ENCODE peak calls at places on chromosomes 13 and 19, in seven cellular contexts. One of them, this sample, is unnamed.

GRCh38 chr13:113860579-113861432 is 3.1 kb downstream of the GAS6 start:
- DNase-seq in fibroblast of mammary gland: no peak
- DNase-seq in tibial artery: peak; percentile 70
- DNase-seq in AG09309: no peak
- DNase-seq in brain microvascular endothelial cell: no peak
- DNase-seq in choroid plexus epithelial cell: peak; percentile 39
- DNase-seq in pancreas: peak; percentile 58
- DNase-seq in this sample: no peak

GRCh38 chr19:5091576-5092215 is 122.8 kb downstream of the KDM4B start:
- DNase-seq in tibial artery: peak; percentile 79
- DNase-seq in fibroblast of mammary gland: peak; percentile 20
- DNase-seq in brain microvascular endothelial cell: no peak
- DNase-seq in pancreas: no peak
- DNase-seq in choroid plexus epithelial cell: peak; percentile 32
- DNase-seq in AG09309: no peak
- DNase-seq in this sample: no peak

GRCh38 chr13:113926301-113926761 is 47.5 kb downstream of the C13orf46 start:
- DNase-seq in tibial artery: peak; percentile 66
- DNase-seq in choroid plexus epithelial cell: peak; percentile 78
- DNase-seq in fibroblast of mammary gland: peak; percentile 95
- DNase-seq in pancreas: peak; percentile 22
- DNase-seq in AG09309: peak; percentile 78
- DNase-seq in brain microvascular endothelial cell: no peak
- DNase-seq in this sample: no peak

GRCh38 chr19:8512115-8512967 is 1.6 kb downstream of the ZNF414 start:
- DNase-seq in pancreas: peak; percentile 55
- DNase-seq in choroid plexus epithelial cell: peak; percentile 28
- DNase-seq in brain microvascular endothelial cell: no peak
- DNase-seq in tibial artery: no peak
- DNase-seq in AG09309: no peak
- DNase-seq in fibroblast of mammary gland: peak; percentile 31
- DNase-seq in this sample: no peak

GRCh38 chr19:15149704-15150103 is 42.5 kb downstream of the SYDE1 start:
- DNase-seq in tibial artery: no peak
- DNase-seq in choroid plexus epithelial cell: no peak
- DNase-seq in brain microvascular endothelial cell: no peak
- DNase-seq in pancreas: no peak
- DNase-seq in fibroblast of mammary gland: no peak
- DNase-seq in AG09309: no peak
- DNase-seq in this sample: no peak

GRCh38 chr13:100235311-100235901 is 146.5 kb downstream of the PCCA start:
- DNase-seq in AG09309: peak; percentile 31
- DNase-seq in brain microvascular endothelial cell: peak; percentile 69
- DNase-seq in pancreas: no peak
- DNase-seq in fibroblast of mammary gland: peak; percentile 79
- DNase-seq in tibial artery: no peak
- DNase-seq in choroid plexus epithelial cell: peak; percentile 80
- DNase-seq in this sample: peak; percentile 41

GRCh38 chr13:40983269-40983668 is 35.8 kb downstream of the ELF1 start:
- DNase-seq in AG09309: no peak
- DNase-seq in pancreas: no peak
- DNase-seq in tibial artery: no peak
- DNase-seq in fibroblast of mammary gland: peak; percentile 45
- DNase-seq in brain microvascular endothelial cell: no peak
- DNase-seq in choroid plexus epithelial cell: peak; percentile 15
- DNase-seq in this sample: no peak

GRCh38 chr13:68030152-68030809 is 800.1 kb upstream of the PCDH9 start:
- DNase-seq in fibroblast of mammary gland: no peak
- DNase-seq in choroid plexus epithelial cell: no peak
- DNase-seq in pancreas: no peak
- DNase-seq in tibial artery: no peak
- DNase-seq in AG09309: no peak
- DNase-seq in brain microvascular endothelial cell: no peak
- DNase-seq in this sample: no peak

GRCh38 chr19:19185853-19186728 is 5.9 kb downstream of the BORCS8 start:
- DNase-seq in tibial artery: no peak
- DNase-seq in pancreas: no peak
- DNase-seq in AG09309: no peak
- DNase-seq in choroid plexus epithelial cell: peak; percentile 67
- DNase-seq in fibroblast of mammary gland: peak; percentile 43
- DNase-seq in brain microvascular endothelial cell: no peak
- DNase-seq in this sample: no peak

GRCh38 chr19:35168261-35168660 is 13.7 kb downstream of the FXYD5 start:
- DNase-seq in pancreas: no peak
- DNase-seq in fibroblast of mammary gland: peak; percentile 23
- DNase-seq in brain microvascular endothelial cell: no peak
- DNase-seq in tibial artery: no peak
- DNase-seq in AG09309: no peak
- DNase-seq in choroid plexus epithelial cell: no peak
- DNase-seq in this sample: no peak

GRCh38 chr19:17572640-17573039 is 17.2 kb downstream of the COLGALT1 start:
- DNase-seq in AG09309: no peak
- DNase-seq in pancreas: no peak
- DNase-seq in brain microvascular endothelial cell: no peak
- DNase-seq in tibial artery: no peak
- DNase-seq in choroid plexus epithelial cell: no peak
- DNase-seq in fibroblast of mammary gland: no peak
- DNase-seq in this sample: no peak

GRCh38 chr19:1074512-1075283 is 7.7 kb downstream of the ARHGAP45 start:
- DNase-seq in pancreas: peak; percentile 86
- DNase-seq in tibial artery: peak; percentile 84
- DNase-seq in brain microvascular endothelial cell: no peak
- DNase-seq in AG09309: no peak
- DNase-seq in choroid plexus epithelial cell: no peak
- DNase-seq in fibroblast of mammary gland: no peak
- DNase-seq in this sample: peak; percentile 94

GRCh38 chr13:112756967-112757758 is 67.3 kb downstream of the ATP11A start:
- DNase-seq in brain microvascular endothelial cell: no peak
- DNase-seq in tibial artery: no peak
- DNase-seq in fibroblast of mammary gland: peak; percentile 45
- DNase-seq in AG09309: no peak
- DNase-seq in choroid plexus epithelial cell: no peak
- DNase-seq in pancreas: no peak
- DNase-seq in this sample: no peak

GRCh38 chr19:42422576-42423461 is 4.4 kb downstream of the LIPE start:
- DNase-seq in brain microvascular endothelial cell: no peak
- DNase-seq in AG09309: no peak
- DNase-seq in tibial artery: no peak
- DNase-seq in pancreas: peak; percentile 69
- DNase-seq in fibroblast of mammary gland: no peak
- DNase-seq in choroid plexus epithelial cell: peak; percentile 22
- DNase-seq in this sample: peak; percentile 62

GRCh38 chr19:919157-920050 is 2.3 kb downstream of the KISS1R start:
- DNase-seq in pancreas: no peak
- DNase-seq in fibroblast of mammary gland: no peak
- DNase-seq in brain microvascular endothelial cell: no peak
- DNase-seq in AG09309: no peak
- DNase-seq in tibial artery: no peak
- DNase-seq in choroid plexus epithelial cell: no peak
- DNase-seq in this sample: no peak

GRCh38 chr19:44904426-44904994 is 1.1 kb upstream of the APOE start:
- DNase-seq in brain microvascular endothelial cell: no peak
- DNase-seq in fibroblast of mammary gland: no peak
- DNase-seq in AG09309: no peak
- DNase-seq in tibial artery: no peak
- DNase-seq in pancreas: no peak
- DNase-seq in choroid plexus epithelial cell: no peak
- DNase-seq in this sample: no peak

GRCh38 chr19:33604651-33605050 is 17.1 kb upstream of the CHST8 start:
- DNase-seq in choroid plexus epithelial cell: no peak
- DNase-seq in fibroblast of mammary gland: no peak
- DNase-seq in pancreas: no peak
- DNase-seq in brain microvascular endothelial cell: no peak
- DNase-seq in AG09309: no peak
- DNase-seq in tibial artery: no peak
- DNase-seq in this sample: no peak

GRCh38 chr13:30697177-30697953 is 38.0 kb upstream of the ALOX5AP start:
- DNase-seq in choroid plexus epithelial cell: no peak
- DNase-seq in tibial artery: peak; percentile 48
- DNase-seq in pancreas: no peak
- DNase-seq in fibroblast of mammary gland: no peak
- DNase-seq in brain microvascular endothelial cell: no peak
- DNase-seq in AG09309: no peak
- DNase-seq in this sample: no peak

GRCh38 chr19:3222709-3223108 is 1.8 kb upstream of the CELF5 start:
- DNase-seq in brain microvascular endothelial cell: no peak
- DNase-seq in choroid plexus epithelial cell: no peak
- DNase-seq in AG09309: no peak
- DNase-seq in tibial artery: no peak
- DNase-seq in fibroblast of mammary gland: no peak
- DNase-seq in pancreas: no peak
- DNase-seq in this sample: no peak

GRCh38 chr13:55583953-55584593 is 1556.6 kb upstream of the PRR20A start:
- DNase-seq in choroid plexus epithelial cell: no peak
- DNase-seq in AG09309: no peak
- DNase-seq in tibial artery: no peak
- DNase-seq in pancreas: no peak
- DNase-seq in brain microvascular endothelial cell: no peak
- DNase-seq in fibroblast of mammary gland: no peak
- DNase-seq in this sample: no peak

GRCh38 chr13:113053801-113054604 is 51.6 kb upstream of the F7 start:
- DNase-seq in pancreas: peak; percentile 34
- DNase-seq in AG09309: no peak
- DNase-seq in choroid plexus epithelial cell: no peak
- DNase-seq in tibial artery: no peak
- DNase-seq in fibroblast of mammary gland: no peak
- DNase-seq in brain microvascular endothelial cell: no peak
- DNase-seq in this sample: no peak

GRCh38 chr19:47538812-47539211 is 23.9 kb upstream of the NAPA start:
- DNase-seq in tibial artery: no peak
- DNase-seq in choroid plexus epithelial cell: no peak
- DNase-seq in brain microvascular endothelial cell: no peak
- DNase-seq in fibroblast of mammary gland: no peak
- DNase-seq in pancreas: no peak
- DNase-seq in AG09309: no peak
- DNase-seq in this sample: no peak

GRCh38 chr13:86581711-86582110 is 782.5 kb upstream of the SLITRK6 start:
- DNase-seq in AG09309: no peak
- DNase-seq in fibroblast of mammary gland: peak; percentile 54
- DNase-seq in brain microvascular endothelial cell: no peak
- DNase-seq in choroid plexus epithelial cell: peak; percentile 60
- DNase-seq in pancreas: no peak
- DNase-seq in tibial artery: no peak
- DNase-seq in this sample: no peak

GRCh38 chr19:22257381-22257780 is 28.9 kb upstream of the ZNF729 start:
- DNase-seq in pancreas: no peak
- DNase-seq in choroid plexus epithelial cell: no peak
- DNase-seq in tibial artery: no peak
- DNase-seq in fibroblast of mammary gland: no peak
- DNase-seq in brain microvascular endothelial cell: no peak
- DNase-seq in AG09309: no peak
- DNase-seq in this sample: no peak

GRCh38 chr13:109602356-109602755 is 184.0 kb downstream of the IRS2 start:
- DNase-seq in tibial artery: no peak
- DNase-seq in pancreas: no peak
- DNase-seq in choroid plexus epithelial cell: peak; percentile 43
- DNase-seq in brain microvascular endothelial cell: no peak
- DNase-seq in AG09309: no peak
- DNase-seq in fibroblast of mammary gland: peak; percentile 7
- DNase-seq in this sample: no peak

DNA sequence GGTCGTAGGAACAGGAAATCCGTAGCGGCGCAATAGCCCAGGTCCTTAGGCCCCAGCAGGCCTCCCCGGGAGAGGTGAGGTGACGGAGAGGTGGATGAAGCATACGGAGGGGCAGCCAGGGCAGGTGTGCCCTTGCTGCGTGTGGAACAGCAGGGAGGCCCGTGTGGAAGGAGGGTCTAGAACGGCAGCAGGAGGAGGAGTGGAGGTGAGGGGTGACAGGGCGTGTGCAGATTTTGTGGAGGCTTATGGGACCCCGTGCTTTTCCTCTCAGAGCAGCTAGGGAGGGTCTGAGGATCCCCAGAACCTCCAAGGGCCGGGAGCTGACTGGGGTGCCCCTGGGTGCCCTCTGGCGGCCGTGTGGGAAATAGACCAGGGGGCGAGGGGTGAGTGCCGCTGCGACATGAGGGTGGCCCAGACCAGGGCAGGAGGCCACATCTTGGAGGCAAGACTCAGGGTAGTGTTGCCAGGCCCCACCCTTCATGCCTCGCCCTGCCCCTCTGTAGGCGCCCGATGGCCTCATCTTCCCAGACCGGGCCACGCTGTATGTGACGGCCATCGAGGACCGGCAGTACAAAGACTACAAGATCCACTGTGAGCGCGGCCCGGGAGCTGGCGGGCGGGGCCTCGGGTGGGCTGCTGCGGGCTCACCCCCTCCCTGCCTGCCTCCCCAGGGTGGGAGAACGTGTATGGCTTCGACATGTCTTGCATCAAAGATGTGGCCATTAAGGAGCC is 5.0 kb upstream of the ADM5 start:
- DNase-seq in brain microvascular endothelial cell: no peak
- DNase-seq in pancreas: no peak
- DNase-seq in fibroblast of mammary gland: no peak
- DNase-seq in choroid plexus epithelial cell: no peak
- DNase-seq in tibial artery: no peak
- DNase-seq in AG09309: no peak
- DNase-seq in this sample: peak; percentile 52
- TF ChIP-seq CTCF in brain microvascular endothelial cell: peak; percentile 63
- TF ChIP-seq CTCF in pancreas: peak; percentile 24
- TF ChIP-seq CTCF in fibroblast of mammary gland: peak; percentile 34
- TF ChIP-seq CTCF in choroid plexus epithelial cell: peak; percentile 51
- TF ChIP-seq CTCF in tibial artery: no peak
- TF ChIP-seq CTCF in AG09309: peak; percentile 50
- TF ChIP-seq CTCF in this sample: peak; percentile 51

GRCh38 chr13:111476197-111476596 is 155.8 kb downstream of the TEX29 start:
- DNase-seq in tibial artery: no peak
- DNase-seq in fibroblast of mammary gland: no peak
- DNase-seq in choroid plexus epithelial cell: no peak
- DNase-seq in AG09309: no peak
- DNase-seq in pancreas: no peak
- DNase-seq in brain microvascular endothelial cell: no peak
- DNase-seq in this sample: no peak
- TF ChIP-seq CTCF in tibial artery: no peak
- TF ChIP-seq CTCF in fibroblast of mammary gland: no peak
- TF ChIP-seq CTCF in choroid plexus epithelial cell: no peak
- TF ChIP-seq CTCF in AG09309: no peak
- TF ChIP-seq CTCF in pancreas: no peak
- TF ChIP-seq CTCF in brain microvascular endothelial cell: no peak
- TF ChIP-seq CTCF in this sample: no peak

DNA sequence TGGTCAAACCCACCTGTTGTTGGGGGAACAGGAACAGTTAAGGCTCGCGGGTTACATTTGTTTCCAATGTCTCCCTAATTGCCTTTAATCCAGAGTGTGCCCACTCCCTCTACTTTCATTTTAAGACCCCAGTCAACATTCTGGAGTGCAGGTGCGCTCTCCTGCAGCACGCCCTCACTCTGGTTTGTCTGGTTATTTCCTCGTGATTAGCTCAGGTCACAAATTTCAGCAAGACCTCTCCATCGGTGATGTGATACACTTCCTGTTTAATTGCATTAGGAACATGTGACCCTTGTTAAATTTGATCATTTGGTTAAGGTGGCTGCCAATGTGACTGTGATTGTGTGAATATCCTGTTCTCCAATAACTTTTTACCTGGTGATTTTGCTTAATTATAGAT is 53.0 kb downstream of the TEX29 start:
- DNase-seq in AG09309: no peak
- DNase-seq in pancreas: no peak
- DNase-seq in fibroblast of mammary gland: no peak
- DNase-seq in choroid plexus epithelial cell: no peak
- DNase-seq in brain microvascular endothelial cell: no peak
- DNase-seq in tibial artery: no peak
- DNase-seq in this sample: no peak
- TF ChIP-seq CTCF in AG09309: no peak
- TF ChIP-seq CTCF in pancreas: no peak
- TF ChIP-seq CTCF in fibroblast of mammary gland: no peak
- TF ChIP-seq CTCF in choroid plexus epithelial cell: no peak
- TF ChIP-seq CTCF in brain microvascular endothelial cell: no peak
- TF ChIP-seq CTCF in tibial artery: no peak
- TF ChIP-seq CTCF in this sample: no peak

GRCh38 chr19:29119582-29119981 is 93.4 kb downstream of the UQCRFS1 start:
- DNase-seq in AG09309: no peak
- DNase-seq in brain microvascular endothelial cell: no peak
- DNase-seq in tibial artery: peak; percentile 21
- DNase-seq in choroid plexus epithelial cell: no peak
- DNase-seq in pancreas: no peak
- DNase-seq in fibroblast of mammary gland: peak; percentile 10
- DNase-seq in this sample: no peak
- TF ChIP-seq CTCF in AG09309: no peak
- TF ChIP-seq CTCF in brain microvascular endothelial cell: no peak
- TF ChIP-seq CTCF in tibial artery: no peak
- TF ChIP-seq CTCF in choroid plexus epithelial cell: no peak
- TF ChIP-seq CTCF in pancreas: no peak
- TF ChIP-seq CTCF in fibroblast of mammary gland: peak; percentile 5
- TF ChIP-seq CTCF in this sample: no peak